ENCODE peak calls at places on chromosomes 4 and X, in five cellular contexts. H is fibroblast of villous mesenchyme, N is progenitor cell of endocrine pancreas, Q is cardiac fibroblast, V is bronchial epithelial cell. Z is an unnamed sample.
A peak's percentile ranks its signal among the peaks of the same experiment; 100 is the strongest.

GRCh38 chr4:80463509-80463908 is 128.0 kb downstream of the CFAP299 start:
- DNase-seq in H (no peak), Q (no peak), N (no peak), V (no peak), Z (no peak)

GRCh38 chr4:83631066-83631465 is 95.2 kb downstream of the GPAT3 start:
- DNase-seq in H (peak; percentile 96), V (no peak), N (no peak), Q (peak; percentile 12), Z (peak; percentile 42)

GRCh38 chr4:2591189-2591588 is 54.7 kb downstream of the FAM193A start:
- DNase-seq in V (no peak), Q (peak; percentile 51), N (no peak), H (peak; percentile 78), Z (peak; percentile 72)

GRCh38 chr4:177726111-177726510 is 283.9 kb upstream of the AGA start:
- DNase-seq in H (no peak), V (peak; percentile 67), Q (peak; percentile 0), N (no peak), Z (peak; percentile 1)

GRCh38 chrX:1261285-1261684 is 7.3 kb upstream of the CSF2RA start:
- DNase-seq in Q (no peak), V (no peak), H (no peak), N (no peak), Z (no peak)

GRCh38 chr4:54065282-54066087 is 1.1 kb upstream of the CHIC2 start:
- DNase-seq in Q (peak; percentile 75), H (peak; percentile 26), V (peak; percentile 26), N (no peak), Z (no peak)

GRCh38 chrX:132270699-132271098 is 51.5 kb upstream of the RAP2C start:
- DNase-seq in H (peak; percentile 95), Q (peak; percentile 96), V (peak; percentile 88), N (no peak), Z (peak; percentile 52)

GRCh38 chr4:173519130-173520101 is 10.6 kb downstream of the HAND2 start:
- DNase-seq in H (peak; percentile 93), N (no peak), V (no peak), Q (no peak), Z (no peak)

GRCh38 chrX:101009086-101009485 is 39.6 kb downstream of the ARL13A start:
- DNase-seq in H (peak; percentile 11), Q (peak; percentile 13), N (no peak), V (no peak), Z (peak; percentile 33)

GRCh38 chr4:186920486-186920885 is 196.8 kb upstream of the FAT1 start:
- DNase-seq in N (no peak), V (peak; percentile 87), H (peak; percentile 77), Q (peak; percentile 58), Z (peak; percentile 83)

GRCh38 chrX:93594780-93595179 is 78.6 kb downstream of the NAP1L3 start:
- DNase-seq in Q (no peak), V (no peak), N (no peak), H (no peak), Z (no peak)

GRCh38 chr4:15694431-15694830 is 8.4 kb upstream of the BST1 start:
- DNase-seq in V (peak; percentile 91), Q (no peak), N (no peak), H (no peak), Z (no peak)

GRCh38 chrX:10794203-10794630 is 173.8 kb upstream of the MID1 start:
- DNase-seq in V (peak; percentile 77), N (no peak), H (peak; percentile 60), Q (no peak), Z (no peak)

GRCh38 chrX:2652106-2652505 is 39.0 kb upstream of the CD99 start:
- DNase-seq in V (no peak), Q (no peak), N (no peak), H (no peak), Z (no peak)

GRCh38 chr4:143185253-143186107 is 763 bp downstream of the USP38 start:
- DNase-seq in N (peak; percentile 20), V (peak; percentile 31), H (no peak), Q (peak; percentile 28), Z (peak; percentile 31)

GRCh38 chrX:32139463-32139862 is 1067.6 kb upstream of the FTHL17 start:
- DNase-seq in V (no peak), N (no peak), H (no peak), Q (no peak), Z (no peak)

GRCh38 chr4:56681158-56681848 is at the start of gene HOPX:
- DNase-seq in V (peak; percentile 86), H (peak; percentile 62), Q (peak; percentile 30), N (peak; percentile 17), Z (no peak)

GRCh38 chr4:67911638-67912037 is 27.8 kb upstream of the TMPRSS11D start:
- DNase-seq in N (no peak), H (no peak), Q (no peak), V (no peak), Z (no peak)

GRCh38 chr4:67912051-67912450 is 28.2 kb upstream of the TMPRSS11D start:
- DNase-seq in H (no peak), Q (no peak), V (no peak), N (no peak), Z (no peak)

GRCh38 chr4:67907650-67908049 is 23.8 kb upstream of the TMPRSS11D start:
- DNase-seq in H (no peak), Q (no peak), V (no peak), N (no peak), Z (no peak)

GRCh38 chr4:67909910-67910905 is 26.4 kb upstream of the TMPRSS11D start:
- DNase-seq in H (peak; percentile 36), N (no peak), Q (peak; percentile 57), V (peak; percentile 47), Z (peak; percentile 50)

DNA sequence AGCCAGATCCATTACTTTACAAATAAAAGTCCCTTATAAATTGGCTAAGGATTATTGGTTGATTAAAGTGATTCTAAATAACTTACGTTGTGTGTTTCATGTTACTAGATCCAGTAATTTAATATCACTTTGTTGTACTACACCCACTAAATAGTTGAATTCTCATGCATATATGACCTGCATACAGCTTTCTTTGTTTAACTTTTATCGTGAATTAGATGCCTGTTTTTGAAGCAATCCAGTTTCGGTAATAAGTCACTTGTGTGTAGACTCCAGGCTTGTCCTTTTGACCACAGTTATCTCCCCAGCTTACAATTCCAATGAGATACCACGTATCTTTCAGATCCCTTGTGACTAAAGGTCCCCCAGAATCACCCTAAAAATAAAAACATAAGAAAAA is 27.3 kb upstream of the TMPRSS11D start:
- DNase-seq in H (no peak), N (no peak), Q (no peak), V (no peak), Z (no peak)
- TF ChIP-seq CTCF in H (no peak), N (no peak), Q (no peak), V (no peak), Z (no peak)

DNA sequence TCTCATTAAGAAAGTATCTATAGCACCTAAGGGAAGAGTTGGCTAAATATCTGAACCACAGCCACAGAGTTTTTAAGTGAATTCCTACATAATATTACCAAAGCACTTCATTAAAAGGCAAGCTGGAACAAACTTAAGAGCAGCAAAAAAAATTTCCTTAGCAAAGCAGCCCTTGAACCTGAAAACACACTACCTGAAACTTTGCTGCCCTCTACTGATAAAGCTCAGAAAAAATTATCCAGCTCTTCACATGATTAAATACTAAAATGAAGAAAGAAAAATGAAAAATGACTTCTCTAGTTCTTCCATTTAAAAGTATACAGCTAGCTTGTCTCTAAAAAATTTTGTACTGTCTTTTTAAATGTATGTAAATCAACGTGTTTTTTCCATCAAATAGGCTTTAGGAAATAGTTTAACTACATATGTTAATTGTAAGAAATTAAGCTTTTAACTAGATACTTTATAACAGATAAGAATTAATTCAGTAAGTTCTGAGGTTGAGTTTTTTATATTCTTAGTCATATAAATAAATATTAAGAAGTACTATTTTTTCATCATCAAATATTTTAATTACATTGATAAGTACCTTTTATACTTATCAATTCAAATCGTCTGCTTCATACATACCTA is 156.1 kb downstream of the STPG2 start:
- DNase-seq in H (peak; percentile 13), Q (peak; percentile 57), V (peak; percentile 60), N (no peak), Z (peak; percentile 64)
- TF ChIP-seq CTCF in H (peak; percentile 35), Q (peak; percentile 49), V (peak; percentile 49), N (peak; percentile 77), Z (peak; percentile 58)

GRCh38 chrX:53373307-53373706 is 49.1 kb downstream of the SMC1A start:
- DNase-seq in H (no peak), N (no peak), V (no peak), Q (no peak), Z (no peak)
- TF ChIP-seq CTCF in H (no peak), N (no peak), V (no peak), Q (no peak), Z (no peak)

DNA sequence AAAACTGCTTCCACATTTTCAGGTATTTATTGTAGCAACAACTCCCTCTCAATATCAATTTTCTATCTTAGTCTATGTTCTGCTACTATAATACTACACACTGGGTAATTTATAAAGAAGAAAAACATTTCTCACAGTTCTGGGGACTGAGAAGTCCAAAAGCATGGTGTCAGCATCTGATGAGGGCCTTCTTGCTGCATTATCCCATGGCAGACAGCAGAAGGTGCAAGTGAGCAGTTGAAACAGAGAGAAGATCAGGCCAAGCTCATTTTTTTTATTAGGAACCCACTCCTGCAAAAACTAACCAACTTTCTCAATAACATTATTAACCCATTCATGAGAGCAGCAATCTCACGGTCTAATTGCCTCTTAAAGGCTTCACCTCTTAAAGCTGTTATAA is 376.0 kb downstream of the RAB28 start:
- DNase-seq in H (no peak), V (no peak), Q (peak; percentile 2), N (no peak), Z (no peak)
- TF ChIP-seq CTCF in H (peak; percentile 15), V (no peak), Q (no peak), N (no peak), Z (peak; percentile 25)

Z was measured in choroid plexus epithelial cell.